ENCODE peak calls at places on chromosomes 2 and 18, in seven cellular contexts. One of them, this sample, is unnamed.

GRCh38 chr2:10220516-10221391 is 82.0 kb upstream of the HPCAL1 start:
- DNase-seq in kidney tubule cell: no peak
- DNase-seq in KG1: no peak
- DNase-seq in activated CD4-positive, CD25-positive, alpha-beta regulatory T cell treated with anti-CD3 and anti-CD28 coated beads, Interleukin-2, amount 50 U/mL, for 72 hours: no peak
- DNase-seq in AG08396: peak; percentile 47
- DNase-seq in AG20443: peak; percentile 68
- DNase-seq in NCI-H345: no peak
- DNase-seq in this sample: no peak

GRCh38 chr2:18117592-18117991 is 239.1 kb downstream of the KCNS3 start:
- DNase-seq in KG1: no peak
- DNase-seq in kidney tubule cell: peak; percentile 54
- DNase-seq in AG20443: peak; percentile 40
- DNase-seq in activated CD4-positive, CD25-positive, alpha-beta regulatory T cell treated with anti-CD3 and anti-CD28 coated beads, Interleukin-2, amount 50 U/mL, for 72 hours: no peak
- DNase-seq in AG08396: peak; percentile 28
- DNase-seq in NCI-H345: no peak
- DNase-seq in this sample: peak; percentile 61

GRCh38 chr2:191846787-191847620 is at the start of gene CAVIN2:
- DNase-seq in kidney tubule cell: peak; percentile 85
- DNase-seq in KG1: no peak
- DNase-seq in NCI-H345: peak; percentile 4
- DNase-seq in AG08396: peak; percentile 75
- DNase-seq in activated CD4-positive, CD25-positive, alpha-beta regulatory T cell treated with anti-CD3 and anti-CD28 coated beads, Interleukin-2, amount 50 U/mL, for 72 hours: no peak
- DNase-seq in AG20443: peak; percentile 73
- DNase-seq in this sample: no peak

GRCh38 chr2:65431417-65432226 is 777 bp downstream of the SPRED2 start:
- DNase-seq in KG1: peak; percentile 68
- DNase-seq in NCI-H345: peak; percentile 70
- DNase-seq in AG20443: peak; percentile 43
- DNase-seq in activated CD4-positive, CD25-positive, alpha-beta regulatory T cell treated with anti-CD3 and anti-CD28 coated beads, Interleukin-2, amount 50 U/mL, for 72 hours: peak; percentile 55
- DNase-seq in kidney tubule cell: peak; percentile 49
- DNase-seq in AG08396: peak; percentile 31
- DNase-seq in this sample: peak; percentile 48

GRCh38 chr2:216596234-216596985 is 36.8 kb upstream of the IGFBP2 start:
- DNase-seq in NCI-H345: peak; percentile 65
- DNase-seq in KG1: no peak
- DNase-seq in AG20443: peak; percentile 69
- DNase-seq in activated CD4-positive, CD25-positive, alpha-beta regulatory T cell treated with anti-CD3 and anti-CD28 coated beads, Interleukin-2, amount 50 U/mL, for 72 hours: no peak
- DNase-seq in kidney tubule cell: no peak
- DNase-seq in AG08396: peak; percentile 50
- DNase-seq in this sample: no peak

GRCh38 chr2:3453196-3453845 is 66.0 kb downstream of the ADI1 start:
- DNase-seq in AG08396: no peak
- DNase-seq in AG20443: no peak
- DNase-seq in activated CD4-positive, CD25-positive, alpha-beta regulatory T cell treated with anti-CD3 and anti-CD28 coated beads, Interleukin-2, amount 50 U/mL, for 72 hours: no peak
- DNase-seq in kidney tubule cell: no peak
- DNase-seq in KG1: no peak
- DNase-seq in NCI-H345: no peak
- DNase-seq in this sample: no peak

GRCh38 chr2:162840598-162841246 is 2.2 kb upstream of the KCNH7 start:
- DNase-seq in NCI-H345: peak; percentile 6
- DNase-seq in kidney tubule cell: peak; percentile 72
- DNase-seq in KG1: peak; percentile 50
- DNase-seq in activated CD4-positive, CD25-positive, alpha-beta regulatory T cell treated with anti-CD3 and anti-CD28 coated beads, Interleukin-2, amount 50 U/mL, for 72 hours: no peak
- DNase-seq in AG08396: peak; percentile 24
- DNase-seq in AG20443: peak; percentile 48
- DNase-seq in this sample: peak; percentile 84

GRCh38 chr2:201404699-201405275 is 46.5 kb downstream of the TRAK2 start:
- DNase-seq in kidney tubule cell: peak; percentile 33
- DNase-seq in AG08396: no peak
- DNase-seq in KG1: no peak
- DNase-seq in AG20443: no peak
- DNase-seq in NCI-H345: no peak
- DNase-seq in activated CD4-positive, CD25-positive, alpha-beta regulatory T cell treated with anti-CD3 and anti-CD28 coated beads, Interleukin-2, amount 50 U/mL, for 72 hours: no peak
- DNase-seq in this sample: no peak

GRCh38 chr2:182577816-182578215 is 138.2 kb upstream of the DNAJC10 start:
- DNase-seq in AG08396: no peak
- DNase-seq in activated CD4-positive, CD25-positive, alpha-beta regulatory T cell treated with anti-CD3 and anti-CD28 coated beads, Interleukin-2, amount 50 U/mL, for 72 hours: no peak
- DNase-seq in KG1: no peak
- DNase-seq in AG20443: no peak
- DNase-seq in kidney tubule cell: no peak
- DNase-seq in NCI-H345: no peak
- DNase-seq in this sample: no peak

GRCh38 chr18:11380968-11381367 is 228.4 kb upstream of the SLC35G4 start:
- DNase-seq in activated CD4-positive, CD25-positive, alpha-beta regulatory T cell treated with anti-CD3 and anti-CD28 coated beads, Interleukin-2, amount 50 U/mL, for 72 hours: no peak
- DNase-seq in KG1: no peak
- DNase-seq in NCI-H345: no peak
- DNase-seq in kidney tubule cell: no peak
- DNase-seq in AG20443: no peak
- DNase-seq in AG08396: no peak
- DNase-seq in this sample: no peak

GRCh38 chr18:376307-376706 is 108.5 kb upstream of the THOC1 start:
- DNase-seq in activated CD4-positive, CD25-positive, alpha-beta regulatory T cell treated with anti-CD3 and anti-CD28 coated beads, Interleukin-2, amount 50 U/mL, for 72 hours: no peak
- DNase-seq in AG20443: no peak
- DNase-seq in KG1: no peak
- DNase-seq in kidney tubule cell: no peak
- DNase-seq in AG08396: no peak
- DNase-seq in NCI-H345: no peak
- DNase-seq in this sample: no peak

GRCh38 chr2:177550264-177551200 is 158.0 kb downstream of the AGPS start:
- DNase-seq in AG08396: no peak
- DNase-seq in KG1: no peak
- DNase-seq in kidney tubule cell: no peak
- DNase-seq in NCI-H345: no peak
- DNase-seq in activated CD4-positive, CD25-positive, alpha-beta regulatory T cell treated with anti-CD3 and anti-CD28 coated beads, Interleukin-2, amount 50 U/mL, for 72 hours: no peak
- DNase-seq in AG20443: no peak
- DNase-seq in this sample: no peak

GRCh38 chr2:158381978-158382377 is 74.6 kb downstream of the CCDC148 start:
- DNase-seq in NCI-H345: no peak
- DNase-seq in AG20443: no peak
- DNase-seq in kidney tubule cell: no peak
- DNase-seq in AG08396: no peak
- DNase-seq in activated CD4-positive, CD25-positive, alpha-beta regulatory T cell treated with anti-CD3 and anti-CD28 coated beads, Interleukin-2, amount 50 U/mL, for 72 hours: no peak
- DNase-seq in KG1: no peak
- DNase-seq in this sample: no peak

GRCh38 chr2:218039171-218039570 is 29.9 kb upstream of the RUFY4 start:
- DNase-seq in KG1: no peak
- DNase-seq in kidney tubule cell: peak; percentile 95
- DNase-seq in activated CD4-positive, CD25-positive, alpha-beta regulatory T cell treated with anti-CD3 and anti-CD28 coated beads, Interleukin-2, amount 50 U/mL, for 72 hours: no peak
- DNase-seq in AG08396: no peak
- DNase-seq in AG20443: no peak
- DNase-seq in NCI-H345: no peak
- DNase-seq in this sample: no peak

GRCh38 chr2:186424265-186424664 is 61.8 kb upstream of the ZC3H15 start:
- DNase-seq in NCI-H345: no peak
- DNase-seq in KG1: no peak
- DNase-seq in AG08396: no peak
- DNase-seq in kidney tubule cell: no peak
- DNase-seq in AG20443: no peak
- DNase-seq in activated CD4-positive, CD25-positive, alpha-beta regulatory T cell treated with anti-CD3 and anti-CD28 coated beads, Interleukin-2, amount 50 U/mL, for 72 hours: no peak
- DNase-seq in this sample: no peak

GRCh38 chr2:11329759-11330158 is 14.7 kb downstream of the ROCK2 start:
- DNase-seq in AG08396: peak; percentile 26
- DNase-seq in KG1: no peak
- DNase-seq in NCI-H345: no peak
- DNase-seq in kidney tubule cell: no peak
- DNase-seq in activated CD4-positive, CD25-positive, alpha-beta regulatory T cell treated with anti-CD3 and anti-CD28 coated beads, Interleukin-2, amount 50 U/mL, for 72 hours: no peak
- DNase-seq in AG20443: peak; percentile 36
- DNase-seq in this sample: no peak

This sample was measured in WTC11.